ENCODE peak calls at places on chromosomes 7 and 10, in seven cellular contexts. T is CD8-positive, alpha-beta T cell; G is lung; A is kidney; D is thyroid gland; Q is body of pancreas; H is fibroblast of lung. C is an unnamed sample.

GRCh38 chr7:130274983-130275649 is 8.5 kb downstream of the CPA2 start:
- DNase-seq in T (no peak), G (no peak), A (no peak), D (no peak), Q (no peak), H (no peak), C (no peak)

GRCh38 chr7:38893061-38893460 is 15.9 kb downstream of the VPS41 start:
- DNase-seq in T (no peak), G (no peak), A (no peak), D (no peak), Q (no peak), H (peak; percentile 26), C (no peak)

GRCh38 chr7:80740778-80741545 is 102.5 kb downstream of the CD36 start:
- DNase-seq in T (no peak), G (no peak), A (no peak), D (no peak), Q (no peak), H (peak; percentile 90), C (no peak)

GRCh38 chr10:2014541-2014940 is 277.2 kb upstream of the ADARB2 start:
- DNase-seq in T (no peak), G (no peak), A (no peak), D (no peak), Q (no peak), H (no peak), C (no peak)

GRCh38 chr10:94264085-94264484 is 98.7 kb downstream of the NOC3L start:
- DNase-seq in T (no peak), G (no peak), A (no peak), D (no peak), Q (no peak), H (peak; percentile 3), C (no peak)

GRCh38 chr7:5494683-5495561 is 71.3 kb upstream of the TNRC18 start:
- DNase-seq in T (peak; percentile 73), G (peak; percentile 81), A (peak; percentile 91), D (peak; percentile 82), Q (peak; percentile 78), H (peak; percentile 63), C (peak; percentile 78)

GRCh38 chr10:119667562-119668328 is 16.6 kb downstream of the BAG3 start:
- DNase-seq in T (no peak), G (peak; percentile 57), A (peak; percentile 89), D (peak; percentile 89), Q (peak; percentile 81), H (peak; percentile 98), C (no peak)

GRCh38 chr7:42278360-42278759 is 41.4 kb upstream of the GLI3 start:
- DNase-seq in T (no peak), G (no peak), A (no peak), D (no peak), Q (no peak), H (no peak), C (no peak)

GRCh38 chr10:130430852-130431704 is 294.9 kb downstream of the GLRX3 start:
- DNase-seq in T (no peak), G (peak; percentile 14), A (no peak), D (no peak), Q (no peak), H (no peak), C (no peak)

GRCh38 chr7:29017666-29018065 is 59.5 kb upstream of the TRIL start:
- DNase-seq in T (no peak), G (no peak), A (no peak), D (no peak), Q (no peak), H (peak; percentile 75), C (no peak)

GRCh38 chr7:50335230-50335794 is 30.8 kb downstream of the IKZF1 start:
- DNase-seq in T (no peak), G (no peak), A (no peak), D (no peak), Q (no peak), H (no peak), C (no peak)

GRCh38 chr10:10598297-10598696 is 419.4 kb upstream of the CELF2 start:
- DNase-seq in T (no peak), G (no peak), A (no peak), D (no peak), Q (no peak), H (no peak), C (no peak)

GRCh38 chr7:30521532-30521931 is 16.9 kb upstream of the GGCT start:
- DNase-seq in T (no peak), G (no peak), A (no peak), D (peak; percentile 81), Q (peak; percentile 18), H (peak; percentile 72), C (no peak)

GRCh38 chr7:133702078-133702477 is 425.1 kb upstream of the LRGUK start:
- DNase-seq in T (no peak), G (no peak), A (no peak), D (no peak), Q (no peak), H (no peak), C (no peak)

GRCh38 chr10:52539463-52539862 is 225.4 kb downstream of the DKK1 start:
- DNase-seq in T (no peak), G (no peak), A (no peak), D (no peak), Q (no peak), H (peak; percentile 89), C (no peak)

GRCh38 chr7:123871998-123872867 is 27.3 kb downstream of the HYAL4 start:
- DNase-seq in T (no peak), G (peak; percentile 42), A (no peak), D (peak; percentile 43), Q (peak; percentile 42), H (peak; percentile 23), C (peak; percentile 72)

GRCh38 chr7:128836729-128837348 is 6.6 kb downstream of the FLNC start:
- DNase-seq in T (no peak), G (no peak), A (peak; percentile 61), D (no peak), Q (no peak), H (no peak), C (no peak)

GRCh38 chr7:36202347-36202896 is 49.4 kb downstream of the EEPD1 start:
- DNase-seq in T (no peak), G (no peak), A (no peak), D (no peak), Q (no peak), H (peak; percentile 54), C (no peak)

DNA sequence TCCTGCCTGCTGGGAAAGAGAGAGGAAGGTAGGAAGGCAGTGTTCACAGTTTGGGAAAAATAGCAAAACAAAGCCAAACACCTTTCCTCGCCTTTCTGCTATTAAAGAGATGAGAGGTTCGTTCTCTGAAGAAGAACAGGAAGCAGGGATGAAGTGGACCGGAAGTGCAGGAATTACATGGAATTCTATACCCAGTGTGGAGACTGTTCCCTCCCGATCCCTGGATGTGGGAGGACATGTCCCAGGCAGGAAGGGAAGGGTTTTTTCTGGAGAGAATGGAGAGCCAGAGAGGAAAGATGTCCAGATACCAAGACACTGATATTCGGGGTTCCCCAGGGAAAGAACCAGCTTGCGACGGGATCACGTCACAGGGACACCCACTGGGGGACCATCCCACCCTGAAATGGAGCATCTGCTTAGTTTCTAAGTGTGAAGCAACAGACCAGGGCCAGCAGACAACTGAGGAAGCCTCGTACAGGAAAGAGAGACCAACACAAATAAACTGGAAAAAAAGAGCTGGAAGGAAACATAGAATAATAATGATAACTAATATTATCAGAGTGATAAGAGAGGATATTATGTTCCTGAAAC is 187.6 kb downstream of the PRPF18 start:
- DNase-seq in T (no peak), G (no peak), A (no peak), D (no peak), Q (no peak), H (no peak), C (no peak)
- H3K4me1 ChIP-seq in T (peaks cover 4% of the 10 kb centered on the region), G (no peaks in the 10 kb centered on the region), A (peaks cover 4% of the 10 kb centered on the region), D (no peaks in the 10 kb centered on the region), Q (no peaks in the 10 kb centered on the region), H (peaks cover 32% of the 10 kb centered on the region), C (no peaks in the 10 kb centered on the region)

GRCh38 chr10:69750011-69750373 is 51.7 kb upstream of the COL13A1 start:
- DNase-seq in T (no peak), G (no peak), A (no peak), D (no peak), Q (no peak), H (no peak), C (no peak)

GRCh38 chr10:69749180-69750010 is 52.3 kb upstream of the COL13A1 start:
- DNase-seq in T (no peak), G (no peak), A (no peak), D (no peak), Q (no peak), H (peak; percentile 60), C (no peak)

GRCh38 chr10:69752491-69752890 is 49.2 kb upstream of the COL13A1 start:
- DNase-seq in T (no peak), G (no peak), A (no peak), D (no peak), Q (no peak), H (no peak), C (no peak)

GRCh38 chr10:69750726-69751125 is 51.0 kb upstream of the COL13A1 start:
- DNase-seq in T (no peak), G (no peak), A (no peak), D (no peak), Q (no peak), H (no peak), C (no peak)

DNA sequence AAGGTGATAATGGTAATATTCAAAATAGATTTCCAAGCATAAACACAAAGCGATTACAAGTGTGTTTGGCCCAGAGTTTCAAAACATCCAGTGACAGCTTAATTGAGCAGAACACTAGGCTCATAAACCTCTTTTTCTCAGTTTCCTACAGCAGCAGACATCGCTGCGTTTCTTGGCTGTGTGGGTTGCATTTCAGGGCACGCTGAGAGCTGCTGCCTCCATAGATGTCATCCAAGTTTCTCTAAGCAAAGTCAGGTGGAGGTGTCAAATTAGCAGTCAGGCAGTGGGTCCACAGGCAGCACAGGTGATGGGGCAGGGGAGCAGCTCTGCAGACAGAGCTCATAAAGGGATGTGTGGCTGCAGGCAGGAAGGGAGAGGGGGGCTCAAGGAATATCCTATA is 50.5 kb upstream of the COL13A1 start:
- DNase-seq in T (no peak), G (no peak), A (no peak), D (no peak), Q (no peak), H (no peak), C (no peak)
- H3K27ac ChIP-seq in T (no peak overlapping the region), G (no peak overlapping the region), A (no peak overlapping the region), D (no peak overlapping the region), Q (no peak overlapping the region), H (no peak overlapping the region), C (no peak overlapping the region)

DNA sequence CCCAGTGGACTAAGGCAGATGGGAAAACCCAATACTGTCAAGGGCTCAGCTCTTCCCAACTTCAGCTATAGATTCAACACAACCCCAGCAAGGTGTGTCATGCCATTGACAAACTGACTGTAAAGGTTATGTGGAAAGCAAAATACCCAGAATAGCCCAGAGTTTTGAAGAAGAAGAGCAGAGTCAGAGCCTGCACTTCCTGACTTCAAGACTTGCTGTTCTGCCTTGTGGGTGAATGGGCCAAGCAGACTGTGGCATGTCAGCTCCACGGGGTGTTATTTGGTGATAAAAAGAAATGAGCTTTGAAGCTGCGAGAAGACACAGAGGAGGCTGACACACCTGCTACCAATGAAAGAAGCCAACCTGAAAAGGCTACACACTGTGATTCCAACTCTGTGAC is 89.7 kb downstream of the NKX6-2 start:
- DNase-seq in T (no peak), G (no peak), A (no peak), D (no peak), Q (no peak), H (no peak), C (no peak)
- H3K9me3 ChIP-seq in T (no peaks in the 10 kb centered on the region), G (no peaks in the 10 kb centered on the region), A (no peaks in the 10 kb centered on the region), D (no peaks in the 10 kb centered on the region), Q (no peaks in the 10 kb centered on the region), H (no peaks in the 10 kb centered on the region), C (no peaks in the 10 kb centered on the region)

DNA sequence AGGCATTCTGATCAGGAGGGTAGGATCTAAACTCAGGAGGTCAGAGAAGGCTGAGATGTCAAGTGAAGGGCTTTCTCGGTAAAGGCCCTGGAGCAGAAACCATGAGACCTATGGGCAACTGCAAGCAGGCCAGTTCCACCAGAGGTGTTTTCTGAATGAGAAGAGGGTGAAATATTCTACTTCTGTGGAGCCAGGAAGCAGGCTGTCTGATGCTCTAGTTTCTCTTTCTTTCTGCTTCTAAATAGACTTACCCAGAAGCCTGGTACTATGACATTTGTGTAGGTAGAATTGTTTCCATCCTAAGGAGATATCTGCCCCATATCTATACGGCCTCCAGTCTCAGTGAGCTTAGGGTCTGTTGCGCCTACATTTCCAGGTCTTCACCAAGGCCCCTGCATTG is 73.4 kb upstream of the CC2D2B start:
- DNase-seq in T (no peak), G (no peak), A (no peak), D (no peak), Q (no peak), H (no peak), C (no peak)
- H3K4me1 ChIP-seq in T (no peaks in the 10 kb centered on the region), G (no peaks in the 10 kb centered on the region), A (no peaks in the 10 kb centered on the region), D (peaks cover 13% of the 10 kb centered on the region), Q (no peaks in the 10 kb centered on the region), H (no peaks in the 10 kb centered on the region), C (peaks cover 27% of the 10 kb centered on the region)